ENCODE peak calls at places on chromosomes 6 and 20, in six cellular contexts. K, V, T, E, R and G are unnamed samples.

GRCh38 chr6:22001336-22002027 is 295.4 kb downstream of the PRL start:
- DNase-seq in K (no peak), V (no peak), T (no peak), E (no peak), R (no peak), G (no peak)

GRCh38 chr20:36121981-36122930 is 32.3 kb upstream of the EPB41L1 start:
- DNase-seq in K (no peak), V (peak), T (no peak), E (no peak), R (peak), G (peak)

GRCh38 chr6:33082702-33083101 is 6.9 kb downstream of the HLA-DPB1 start:
- DNase-seq in K (peak), V (peak), T (peak), E (peak), R (peak), G (peak)

GRCh38 chr6:113859349-113860164 is 2.4 kb downstream of the MARCKS start:
- DNase-seq in K (peak), V (peak), T (peak), E (no peak), R (peak), G (no peak)

GRCh38 chr20:22471156-22471836 is 113.1 kb downstream of the FOXA2 start:
- DNase-seq in K (no peak), V (no peak), T (no peak), E (no peak), R (no peak), G (no peak)

GRCh38 chr20:60062431-60063336 is 104.5 kb downstream of the CDH26 start:
- DNase-seq in K (no peak), V (no peak), T (peak), E (no peak), R (peak), G (no peak)

GRCh38 chr6:150165020-150165702 is 22.3 kb downstream of the PPP1R14C start:
- DNase-seq in K (no peak), V (no peak), T (no peak), E (no peak), R (no peak), G (no peak)

GRCh38 chr6:34273242-34273805 is 24.5 kb upstream of the SMIM29 start:
- DNase-seq in K (no peak), V (no peak), T (no peak), E (no peak), R (no peak), G (no peak)

GRCh38 chr20:57451356-57451755 is 60.2 kb downstream of the RBM38 start:
- DNase-seq in K (no peak), V (no peak), T (no peak), E (no peak), R (no peak), G (no peak)
- TF ChIP-seq EZH2phosphoT487 in K (no peak), V (no peak), T (no peak), E (no peak), R (no peak), G (no peak)

DNA sequence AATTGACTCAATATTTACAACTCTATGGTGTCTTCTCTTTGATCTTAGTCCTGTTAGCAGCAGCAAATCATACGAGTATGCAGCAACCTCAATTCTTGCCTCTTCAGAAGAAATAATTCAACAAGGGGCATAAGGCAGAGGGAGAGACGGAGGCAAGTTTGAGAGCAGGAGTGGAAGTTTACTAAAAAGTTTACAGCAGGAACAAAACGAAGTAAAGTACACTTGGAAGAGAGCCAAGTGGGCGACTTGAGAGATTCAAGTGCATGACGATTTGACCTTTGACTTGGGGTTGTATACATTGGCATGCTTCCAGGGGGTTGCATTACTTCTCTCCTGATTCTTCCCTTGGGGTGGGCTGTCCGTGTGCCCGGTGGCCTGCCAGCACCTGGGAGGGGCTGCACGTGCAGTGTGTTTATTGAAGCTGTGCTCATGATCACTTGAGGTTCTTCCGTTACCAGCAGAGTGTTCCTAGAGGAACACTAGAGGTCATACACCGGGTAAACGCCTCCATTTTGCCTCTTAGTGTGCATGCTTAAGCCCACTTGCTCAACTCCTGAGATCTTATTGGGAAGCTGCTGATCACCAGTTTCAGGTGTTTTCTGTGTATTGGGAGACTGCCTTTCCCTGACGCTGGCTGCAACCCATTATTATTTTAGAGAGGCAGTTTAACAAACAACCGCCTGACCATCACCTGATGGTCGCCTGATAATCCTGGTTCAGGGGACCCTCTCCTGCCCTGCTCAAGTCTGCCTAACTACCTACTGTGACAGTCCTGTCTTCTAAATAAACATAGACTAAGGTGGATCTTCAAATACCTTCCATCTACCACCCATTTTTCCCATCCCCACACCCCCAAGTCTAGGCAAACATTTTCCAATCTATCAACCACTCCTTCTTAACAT is 172.4 kb upstream of the MYLIP start:
- DNase-seq in K (no peak), V (no peak), T (no peak), E (no peak), R (peak), G (no peak)
- TF ChIP-seq EZH2phosphoT487 in K (no peak), V (no peak), T (no peak), E (no peak), R (no peak), G (no peak)

DNA sequence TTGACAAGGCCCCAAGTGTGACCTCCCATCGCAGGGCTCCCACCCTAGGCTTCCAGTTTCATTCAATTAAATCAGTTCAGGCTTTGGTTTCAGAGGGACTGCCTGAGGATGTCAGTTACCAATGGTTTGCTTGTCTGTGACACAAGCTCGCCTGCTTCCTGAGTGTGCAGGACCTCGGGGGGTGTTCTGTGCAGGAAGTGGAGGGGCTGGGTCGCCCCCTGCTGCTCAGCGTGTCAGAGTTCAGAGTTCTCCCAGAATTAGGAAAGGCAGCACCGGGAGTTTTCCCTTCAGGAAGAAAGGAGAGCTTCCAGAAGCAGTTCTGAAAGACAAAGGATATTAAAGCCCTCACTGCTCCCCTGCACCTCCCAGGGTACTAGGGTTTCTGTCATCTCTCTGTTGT is 50.8 kb upstream of the TGM3 start:
- DNase-seq in K (peak), V (no peak), T (no peak), E (no peak), R (no peak), G (no peak)
- TF ChIP-seq EZH2phosphoT487 in K (no peak), V (no peak), T (no peak), E (no peak), R (no peak), G (no peak)

GRCh38 chr6:12866422-12867029 is 150.0 kb downstream of the PHACTR1 start:
- DNase-seq in K (no peak), V (no peak), T (no peak), E (no peak), R (no peak), G (no peak)

GRCh38 chr6:12865782-12866181 is 149.2 kb downstream of the PHACTR1 start:
- DNase-seq in K (no peak), V (no peak), T (no peak), E (no peak), R (no peak), G (no peak)

GRCh38 chr6:12861603-12862002 is 145.0 kb downstream of the PHACTR1 start:
- DNase-seq in K (no peak), V (no peak), T (no peak), E (no peak), R (no peak), G (no peak)

GRCh38 chr6:12870033-12870432 is 153.5 kb downstream of the PHACTR1 start:
- DNase-seq in K (no peak), V (no peak), T (no peak), E (no peak), R (no peak), G (no peak)

DNA sequence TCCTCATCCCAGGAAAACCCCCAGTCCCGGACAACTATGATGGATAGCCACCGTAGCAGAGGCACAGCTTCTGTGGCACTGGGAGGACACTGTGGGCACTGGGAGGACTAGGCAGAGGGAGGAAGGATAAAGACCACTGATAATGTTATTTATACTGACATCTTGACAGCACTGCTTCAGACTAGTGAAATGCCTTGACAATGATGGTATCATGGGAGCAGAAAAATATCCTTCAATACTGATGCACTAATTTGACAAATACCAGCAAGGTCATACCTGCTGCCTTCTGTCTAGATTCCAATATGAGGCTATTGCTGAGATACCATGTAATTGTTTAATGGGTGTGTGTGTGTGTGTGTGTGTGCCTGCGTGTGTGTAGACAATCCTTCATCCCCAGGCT is 148.6 kb downstream of the PHACTR1 start:
- DNase-seq in K (no peak), V (no peak), T (no peak), E (no peak), R (no peak), G (no peak)
- TF ChIP-seq EZH2phosphoT487 in K (no peak), V (no peak), T (no peak), E (no peak), R (no peak), G (no peak)

DNA sequence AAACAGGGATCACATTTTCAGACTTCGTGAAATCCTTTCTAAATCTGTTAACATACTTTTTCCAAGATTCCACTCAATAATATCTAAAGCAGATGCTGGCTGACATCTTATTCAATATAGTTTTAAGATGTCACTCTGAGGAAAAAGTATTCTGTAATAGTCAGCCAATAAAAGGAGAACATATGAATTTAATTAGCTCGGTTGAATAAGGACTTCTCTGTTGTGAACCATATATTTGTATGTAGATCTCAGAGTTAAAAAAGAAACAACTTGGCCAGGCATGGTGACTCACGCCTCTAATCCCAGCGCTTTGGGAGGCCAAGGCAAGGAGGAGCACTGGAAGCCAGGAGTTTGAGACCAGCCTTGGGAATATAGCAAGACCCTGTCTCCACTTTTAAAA is 7.4 kb upstream of the CD24 start:
- DNase-seq in K (no peak), V (no peak), T (peak), E (no peak), R (no peak), G (no peak)
- TF ChIP-seq EZH2phosphoT487 in K (no peak), V (no peak), T (no peak), E (no peak), R (no peak), G (no peak)

DNA sequence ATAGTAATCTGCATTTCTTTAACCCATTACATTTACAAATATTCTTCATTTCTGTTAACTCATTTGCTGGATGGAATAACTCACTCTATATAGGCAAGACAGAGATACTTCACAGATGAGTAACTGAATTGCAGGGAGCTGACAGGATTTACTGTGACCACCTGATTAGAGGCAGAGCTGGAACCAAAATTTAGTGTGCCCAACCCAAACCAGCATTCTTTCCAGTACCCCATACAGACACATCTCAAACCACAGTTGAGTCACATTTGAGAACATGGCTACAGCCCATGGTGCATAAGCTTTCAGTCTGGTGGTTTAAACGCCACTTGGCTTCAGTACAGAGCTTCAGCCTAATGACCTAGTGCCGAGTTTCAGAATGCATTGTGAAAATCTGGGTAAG is 138.4 kb upstream of the TENT5A start:
- DNase-seq in K (no peak), V (no peak), T (peak), E (no peak), R (no peak), G (no peak)
- TF ChIP-seq EZH2phosphoT487 in K (no peak), V (no peak), T (peak), E (no peak), R (no peak), G (no peak)

DNA sequence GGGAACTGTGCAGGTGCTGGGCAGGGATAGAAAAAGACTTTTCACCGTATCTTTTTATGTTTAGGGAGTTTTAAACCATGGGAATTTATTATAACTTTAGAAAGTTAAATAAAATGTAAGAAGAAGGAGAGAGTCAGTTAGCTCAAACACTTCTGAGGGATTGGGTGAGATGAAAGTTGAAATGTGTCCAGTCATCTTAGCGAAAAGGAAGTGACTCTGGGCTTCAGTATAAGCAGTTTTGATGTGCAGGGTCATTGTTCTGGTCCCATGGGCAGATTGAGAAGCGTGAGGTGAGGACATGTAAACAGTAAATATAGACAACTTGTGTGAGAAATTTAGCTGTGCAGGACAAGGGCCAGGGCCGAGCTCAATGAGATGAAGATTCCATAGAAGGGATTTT is 66.9 kb downstream of the TOX2 start:
- DNase-seq in K (no peak), V (no peak), T (no peak), E (no peak), R (no peak), G (no peak)
- TF ChIP-seq EZH2phosphoT487 in K (no peak), V (no peak), T (no peak), E (no peak), R (no peak), G (no peak)

GRCh38 chr6:46370622-46371021 is 120.6 kb downstream of the RCAN2 start:
- DNase-seq in K (peak), V (peak), T (no peak), E (no peak), R (no peak), G (no peak)
- TF ChIP-seq EZH2phosphoT487 in K (no peak), V (no peak), T (no peak), E (no peak), R (no peak), G (no peak)